ENCODE peak calls at places on chromosomes 16 and 17, in four cellular contexts. One of them, this sample, is unnamed. For H3K9me3, the result is how much of the 10 kb centered on the place peaks cover.

GRCh38 chr17:80395402-80396151 is 19.4 kb upstream of the ENDOV start:
- DNase-seq in aorta: no peak
- DNase-seq in IMR-90: no peak
- DNase-seq in CD4-positive, CD25-positive, alpha-beta regulatory T cell: no peak
- DNase-seq in this sample: no peak

GRCh38 chr17:29664743-29665479 is 42.2 kb upstream of the CORO6 start:
- DNase-seq in CD4-positive, CD25-positive, alpha-beta regulatory T cell: no peak
- DNase-seq in IMR-90: peak
- DNase-seq in aorta: no peak
- DNase-seq in this sample: no peak

GRCh38 chr16:23016372-23016771 is 132.9 kb downstream of the USP31 start:
- DNase-seq in aorta: no peak
- DNase-seq in CD4-positive, CD25-positive, alpha-beta regulatory T cell: no peak
- DNase-seq in IMR-90: no peak
- DNase-seq in this sample: no peak

GRCh38 chr17:69574257-69575197 is 160.0 kb downstream of the MAP2K6 start:
- DNase-seq in CD4-positive, CD25-positive, alpha-beta regulatory T cell: no peak
- DNase-seq in IMR-90: peak
- DNase-seq in aorta: no peak
- DNase-seq in this sample: no peak

GRCh38 chr16:65538945-65539344 is 417.1 kb upstream of the CDH11 start:
- DNase-seq in CD4-positive, CD25-positive, alpha-beta regulatory T cell: no peak
- DNase-seq in aorta: no peak
- DNase-seq in IMR-90: peak
- DNase-seq in this sample: no peak

GRCh38 chr16:11700264-11701029 is 32.2 kb downstream of the SNN start:
- DNase-seq in CD4-positive, CD25-positive, alpha-beta regulatory T cell: no peak
- DNase-seq in IMR-90: peak
- DNase-seq in aorta: no peak
- DNase-seq in this sample: no peak

GRCh38 chr16:82280867-82281266 is 110.8 kb upstream of the MPHOSPH6 start:
- DNase-seq in aorta: no peak
- DNase-seq in IMR-90: no peak
- DNase-seq in CD4-positive, CD25-positive, alpha-beta regulatory T cell: no peak
- DNase-seq in this sample: no peak

GRCh38 chr17:10117581-10118001 is 80.8 kb downstream of the GAS7 start:
- DNase-seq in aorta: no peak
- DNase-seq in IMR-90: peak
- DNase-seq in CD4-positive, CD25-positive, alpha-beta regulatory T cell: no peak
- DNase-seq in this sample: no peak

GRCh38 chr17:19753049-19753444 is 4.9 kb upstream of the ALDH3A1 start:
- DNase-seq in CD4-positive, CD25-positive, alpha-beta regulatory T cell: no peak
- DNase-seq in aorta: peak
- DNase-seq in IMR-90: peak
- DNase-seq in this sample: no peak

GRCh38 chr17:4576729-4577322 is 7.5 kb upstream of the SMTNL2 start:
- DNase-seq in CD4-positive, CD25-positive, alpha-beta regulatory T cell: no peak
- DNase-seq in aorta: peak
- DNase-seq in IMR-90: no peak
- DNase-seq in this sample: no peak

GRCh38 chr16:35747658-35748455 is 2288.4 kb downstream of the TP53TG3F start:
- DNase-seq in CD4-positive, CD25-positive, alpha-beta regulatory T cell: no peak
- DNase-seq in IMR-90: no peak
- DNase-seq in aorta: no peak
- DNase-seq in this sample: no peak
- H3K9me3 ChIP-seq in CD4-positive, CD25-positive, alpha-beta regulatory T cell: half or more
- H3K9me3 ChIP-seq in IMR-90: under half
- H3K9me3 ChIP-seq in aorta: under half
- H3K9me3 ChIP-seq in this sample: under half

GRCh38 chr16:842061-842476 is 41.5 kb upstream of the GNG13 start:
- DNase-seq in CD4-positive, CD25-positive, alpha-beta regulatory T cell: no peak
- DNase-seq in aorta: no peak
- DNase-seq in IMR-90: peak
- DNase-seq in this sample: no peak
- H3K9me3 ChIP-seq in CD4-positive, CD25-positive, alpha-beta regulatory T cell: under half
- H3K9me3 ChIP-seq in aorta: under half
- H3K9me3 ChIP-seq in IMR-90: under half
- H3K9me3 ChIP-seq in this sample: under half

DNA sequence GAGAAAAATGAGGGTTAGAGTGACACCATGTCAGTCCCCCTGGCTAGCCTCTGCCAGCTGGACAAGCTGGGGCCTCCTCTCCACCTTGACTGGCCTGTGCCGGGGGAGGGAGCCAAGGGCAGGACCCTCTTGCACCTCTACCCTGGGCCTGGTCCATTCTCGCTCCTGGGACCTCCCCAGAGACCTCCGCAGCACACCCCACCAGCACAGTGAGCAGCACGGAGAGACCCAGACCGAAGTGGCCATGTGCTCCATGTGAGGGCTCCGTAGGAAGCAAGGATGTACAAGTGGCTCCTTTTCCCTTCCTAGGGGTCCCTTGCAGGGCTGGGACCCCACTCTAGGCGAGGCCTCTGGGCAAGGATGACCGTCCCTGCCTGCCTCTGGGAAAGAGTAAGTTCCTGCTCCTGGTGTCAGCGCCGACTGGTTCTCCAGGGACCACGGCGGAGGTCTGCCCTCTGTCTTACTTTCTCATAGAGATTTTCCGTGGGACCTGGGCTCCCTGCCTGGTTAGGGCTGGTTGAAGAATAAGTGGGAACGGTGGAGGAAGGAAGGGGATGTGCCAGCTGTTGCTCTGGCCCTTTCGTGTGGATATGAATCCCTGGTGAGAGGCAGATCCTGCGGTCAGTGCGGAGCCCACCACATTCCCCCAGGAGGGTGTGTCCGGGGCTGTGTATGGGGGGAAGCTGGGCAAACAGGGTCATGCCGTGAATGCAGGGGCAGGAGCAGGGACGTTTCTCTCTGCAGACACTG is 124.2 kb downstream of the METRNL start:
- DNase-seq in IMR-90: no peak
- DNase-seq in aorta: peak
- DNase-seq in CD4-positive, CD25-positive, alpha-beta regulatory T cell: no peak
- DNase-seq in this sample: peak
- H3K9me3 ChIP-seq in IMR-90: under half
- H3K9me3 ChIP-seq in aorta: under half
- H3K9me3 ChIP-seq in CD4-positive, CD25-positive, alpha-beta regulatory T cell: under half
- H3K9me3 ChIP-seq in this sample: under half

DNA sequence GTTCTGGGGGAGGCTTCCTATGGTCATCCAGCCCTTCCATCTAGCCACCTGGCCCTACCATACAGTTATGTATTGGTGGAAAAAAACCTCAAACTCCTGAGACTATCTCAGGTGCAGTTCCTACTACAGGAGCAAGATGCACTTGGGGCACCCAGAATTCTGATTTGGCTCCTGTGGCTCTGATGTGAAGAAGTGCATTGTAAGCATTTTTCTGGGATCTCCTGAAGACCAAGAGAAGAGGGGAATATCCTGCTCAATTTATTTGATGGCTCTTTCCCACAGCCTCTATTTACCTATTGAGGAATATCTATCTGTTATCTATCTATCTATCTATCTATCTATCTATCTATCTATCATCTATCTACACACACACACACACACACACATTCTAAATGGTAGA is 1981.5 kb downstream of the TP53TG3F start:
- DNase-seq in aorta: no peak
- DNase-seq in CD4-positive, CD25-positive, alpha-beta regulatory T cell: no peak
- DNase-seq in IMR-90: no peak
- DNase-seq in this sample: no peak
- H3K9me3 ChIP-seq in aorta: under half
- H3K9me3 ChIP-seq in CD4-positive, CD25-positive, alpha-beta regulatory T cell: under half
- H3K9me3 ChIP-seq in IMR-90: under half
- H3K9me3 ChIP-seq in this sample: under half

GRCh38 chr16:31780342-31780741 is 93.3 kb upstream of the ZNF267 start:
- DNase-seq in CD4-positive, CD25-positive, alpha-beta regulatory T cell: no peak
- DNase-seq in IMR-90: no peak
- DNase-seq in aorta: no peak
- DNase-seq in this sample: no peak

GRCh38 chr16:31785126-31785525 is 88.5 kb upstream of the ZNF267 start:
- DNase-seq in aorta: no peak
- DNase-seq in IMR-90: no peak
- DNase-seq in CD4-positive, CD25-positive, alpha-beta regulatory T cell: no peak
- DNase-seq in this sample: no peak
- H3K9me3 ChIP-seq in aorta: under half
- H3K9me3 ChIP-seq in IMR-90: under half
- H3K9me3 ChIP-seq in CD4-positive, CD25-positive, alpha-beta regulatory T cell: half or more
- H3K9me3 ChIP-seq in this sample: under half

DNA sequence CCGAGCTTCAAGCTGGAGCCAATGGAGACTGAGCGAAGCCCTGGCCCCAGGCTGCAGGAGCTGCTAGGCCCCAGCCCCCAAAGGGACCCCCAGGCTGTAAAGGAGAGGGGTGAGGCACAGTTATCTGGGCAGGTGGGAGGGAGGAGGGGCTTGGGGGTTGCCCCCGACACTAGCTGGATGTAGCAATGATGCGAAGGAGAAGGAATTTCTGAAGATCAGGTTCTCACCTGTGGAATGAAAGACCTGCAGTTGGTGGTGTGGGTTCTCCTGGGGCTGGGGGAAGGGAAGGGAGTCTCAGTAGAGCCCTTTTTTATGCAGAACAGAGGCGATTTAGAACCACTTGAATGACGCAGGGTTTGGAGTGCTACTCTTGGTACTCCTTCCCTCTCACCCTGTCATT is 1.8 kb downstream of the ZNF263 start:
- DNase-seq in CD4-positive, CD25-positive, alpha-beta regulatory T cell: no peak
- DNase-seq in aorta: no peak
- DNase-seq in IMR-90: no peak
- DNase-seq in this sample: no peak
- H3K9me3 ChIP-seq in CD4-positive, CD25-positive, alpha-beta regulatory T cell: under half
- H3K9me3 ChIP-seq in aorta: under half
- H3K9me3 ChIP-seq in IMR-90: under half
- H3K9me3 ChIP-seq in this sample: under half

GRCh38 chr17:22718689-22719088 is 1026.4 kb downstream of the KCNJ18 start:
- DNase-seq in aorta: no peak
- DNase-seq in IMR-90: no peak
- DNase-seq in CD4-positive, CD25-positive, alpha-beta regulatory T cell: no peak
- DNase-seq in this sample: no peak

DNA sequence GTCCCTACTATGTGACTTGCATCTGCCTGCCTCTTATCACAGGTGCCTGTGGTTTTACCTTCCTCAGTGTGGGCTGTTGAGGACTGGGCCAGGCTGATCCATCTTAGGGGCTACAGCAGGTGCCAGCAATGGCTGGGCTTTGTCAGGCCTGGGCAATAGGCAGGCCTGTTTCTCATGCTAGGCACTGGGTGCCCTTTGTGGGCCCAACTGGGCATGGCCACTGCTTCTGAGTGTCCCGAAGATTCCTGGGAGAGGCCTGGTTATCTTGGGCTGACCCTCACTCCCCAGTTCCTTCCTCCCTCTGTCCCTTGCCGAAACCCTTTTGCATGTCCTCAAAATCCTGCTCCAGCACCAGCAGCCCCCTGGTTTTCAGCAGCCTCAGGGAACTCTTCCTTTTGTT is 1024.9 kb downstream of the KCNJ18 start:
- DNase-seq in aorta: no peak
- DNase-seq in IMR-90: no peak
- DNase-seq in CD4-positive, CD25-positive, alpha-beta regulatory T cell: no peak
- DNase-seq in this sample: no peak
- H3K9me3 ChIP-seq in aorta: under half
- H3K9me3 ChIP-seq in IMR-90: under half
- H3K9me3 ChIP-seq in CD4-positive, CD25-positive, alpha-beta regulatory T cell: under half
- H3K9me3 ChIP-seq in this sample: under half

GRCh38 chr16:31920373-31920772 is 46.8 kb downstream of the ZNF267 start:
- DNase-seq in aorta: no peak
- DNase-seq in CD4-positive, CD25-positive, alpha-beta regulatory T cell: no peak
- DNase-seq in IMR-90: no peak
- DNase-seq in this sample: no peak
- H3K9me3 ChIP-seq in aorta: under half
- H3K9me3 ChIP-seq in CD4-positive, CD25-positive, alpha-beta regulatory T cell: half or more
- H3K9me3 ChIP-seq in IMR-90: under half
- H3K9me3 ChIP-seq in this sample: half or more

This sample was measured in T-helper 17 cell.